ENCODE peak calls at places on chromosomes 7 and 10, in four cellular contexts. One of them, this sample, is unnamed.

GRCh38 chr7:80725181-80725611 is 86.8 kb downstream of the CD36 start:
- DNase-seq in M059J: no peak
- DNase-seq in activated CD8-positive, alpha-beta memory T cell treated with anti-CD3 and anti-CD28 coated beads for 4 hours: no peak
- DNase-seq in NCI-H2029 treated with DMSO at 0.1 percent for 48 hours: no peak
- DNase-seq in this sample: no peak

GRCh38 chr10:55668326-55668922 is 692.6 kb downstream of the ZWINT start:
- DNase-seq in M059J: no peak
- DNase-seq in activated CD8-positive, alpha-beta memory T cell treated with anti-CD3 and anti-CD28 coated beads for 4 hours: no peak
- DNase-seq in NCI-H2029 treated with DMSO at 0.1 percent for 48 hours: no peak
- DNase-seq in this sample: no peak

GRCh38 chr10:33950216-33950615 is 615.7 kb upstream of the NRP1 start:
- DNase-seq in M059J: no peak
- DNase-seq in activated CD8-positive, alpha-beta memory T cell treated with anti-CD3 and anti-CD28 coated beads for 4 hours: no peak
- DNase-seq in NCI-H2029 treated with DMSO at 0.1 percent for 48 hours: no peak
- DNase-seq in this sample: no peak

GRCh38 chr10:13613519-13613918 is 26.8 kb downstream of the PRPF18 start:
- DNase-seq in M059J: peak; percentile 45
- DNase-seq in activated CD8-positive, alpha-beta memory T cell treated with anti-CD3 and anti-CD28 coated beads for 4 hours: no peak
- DNase-seq in NCI-H2029 treated with DMSO at 0.1 percent for 48 hours: no peak
- DNase-seq in this sample: no peak

GRCh38 chr7:1965579-1966294 is 267.0 kb downstream of the MAD1L1 start:
- DNase-seq in M059J: no peak
- DNase-seq in activated CD8-positive, alpha-beta memory T cell treated with anti-CD3 and anti-CD28 coated beads for 4 hours: no peak
- DNase-seq in NCI-H2029 treated with DMSO at 0.1 percent for 48 hours: no peak
- DNase-seq in this sample: no peak

GRCh38 chr10:63197304-63198092 is 64.4 kb downstream of the NRBF2 start:
- DNase-seq in M059J: no peak
- DNase-seq in activated CD8-positive, alpha-beta memory T cell treated with anti-CD3 and anti-CD28 coated beads for 4 hours: no peak
- DNase-seq in NCI-H2029 treated with DMSO at 0.1 percent for 48 hours: no peak
- DNase-seq in this sample: no peak

GRCh38 chr7:30913821-30914515 is 2.3 kb downstream of the AQP1 start:
- DNase-seq in M059J: no peak
- DNase-seq in activated CD8-positive, alpha-beta memory T cell treated with anti-CD3 and anti-CD28 coated beads for 4 hours: no peak
- DNase-seq in NCI-H2029 treated with DMSO at 0.1 percent for 48 hours: no peak
- DNase-seq in this sample: no peak

GRCh38 chr10:110504111-110504735 is 6.5 kb downstream of the DUSP5 start:
- DNase-seq in M059J: peak; percentile 81
- DNase-seq in activated CD8-positive, alpha-beta memory T cell treated with anti-CD3 and anti-CD28 coated beads for 4 hours: peak; percentile 26
- DNase-seq in NCI-H2029 treated with DMSO at 0.1 percent for 48 hours: no peak
- DNase-seq in this sample: no peak

GRCh38 chr10:128474571-128474970 is 348.3 kb upstream of the MKI67 start:
- DNase-seq in M059J: no peak
- DNase-seq in activated CD8-positive, alpha-beta memory T cell treated with anti-CD3 and anti-CD28 coated beads for 4 hours: no peak
- DNase-seq in NCI-H2029 treated with DMSO at 0.1 percent for 48 hours: no peak
- DNase-seq in this sample: no peak

GRCh38 chr10:43998021-43998809 is 349.5 kb upstream of the ZNF32 start:
- DNase-seq in M059J: peak; percentile 79
- DNase-seq in activated CD8-positive, alpha-beta memory T cell treated with anti-CD3 and anti-CD28 coated beads for 4 hours: no peak
- DNase-seq in NCI-H2029 treated with DMSO at 0.1 percent for 48 hours: no peak
- DNase-seq in this sample: no peak

GRCh38 chr7:10940748-10941358 is 32.8 kb upstream of the PHF14 start:
- DNase-seq in M059J: no peak
- DNase-seq in activated CD8-positive, alpha-beta memory T cell treated with anti-CD3 and anti-CD28 coated beads for 4 hours: no peak
- DNase-seq in NCI-H2029 treated with DMSO at 0.1 percent for 48 hours: peak; percentile 71
- DNase-seq in this sample: peak; percentile 36